ENCODE peak calls at places on chromosomes 4 and X, in four cellular contexts. D is cardiac muscle cell, N is A673, J is foreskin keratinocyte. I is an unnamed sample.
A peak's percentile ranks its signal among the peaks of the same experiment; 100 is the strongest.

GRCh38 chr4:146182450-146182849 is 6.9 kb downstream of the LSM6 start:
- DNase-seq in D (no peak), N (no peak), J (no peak), I (no peak)

GRCh38 chrX:17674611-17675010 is 62.7 kb upstream of the SCML1 start:
- DNase-seq in D (no peak), N (no peak), J (no peak), I (no peak)

GRCh38 chr4:74266081-74266480 is 42.2 kb upstream of the EPGN start:
- DNase-seq in D (no peak), N (no peak), J (no peak), I (no peak)

GRCh38 chr4:142567620-142568451 is 278.3 kb downstream of the INPP4B start:
- DNase-seq in D (no peak), N (peak; percentile 20), J (no peak), I (no peak)

GRCh38 chrX:39418936-39419659 is 617.8 kb downstream of the MID1IP1 start:
- DNase-seq in D (peak; percentile 74), N (peak; percentile 15), J (no peak), I (no peak)

GRCh38 chr4:3360741-3361140 is 67.9 kb downstream of the RGS12 start:
- DNase-seq in D (no peak), N (no peak), J (no peak), I (no peak)

GRCh38 chr4:56626963-56627362 is 54.1 kb downstream of the HOPX start:
- DNase-seq in D (no peak), N (no peak), J (no peak), I (no peak)

GRCh38 chrX:131841496-131842410 is 181.3 kb upstream of the STK26 start:
- DNase-seq in D (peak; percentile 75), N (peak; percentile 69), J (peak; percentile 2), I (peak; percentile 22)

GRCh38 chr4:113303315-113303714 is 253.9 kb downstream of the ANK2 start:
- DNase-seq in D (no peak), N (peak; percentile 30), J (no peak), I (no peak)

GRCh38 chr4:106624674-106625073 is 256.1 kb upstream of the GIMD1 start:
- DNase-seq in D (no peak), N (no peak), J (no peak), I (no peak)

GRCh38 chrX:11867610-11868345 is 109.7 kb downstream of the MSL3 start:
- DNase-seq in D (no peak), N (no peak), J (no peak), I (no peak)

GRCh38 chr4:183987987-183988392 is 82.9 kb downstream of the STOX2 start:
- DNase-seq in D (peak; percentile 73), N (peak; percentile 83), J (peak; percentile 87), I (no peak)

GRCh38 chr4:169745291-169745690 is 12.5 kb downstream of the HPF1 start:
- DNase-seq in D (no peak), N (no peak), J (no peak), I (no peak)

GRCh38 chr4:182204042-182204441 is 39.2 kb upstream of the TENM3 start:
- DNase-seq in D (no peak), N (no peak), J (no peak), I (no peak)

GRCh38 chrX:64642482-64642881 is 247.2 kb upstream of the MTMR8 start:
- DNase-seq in D (no peak), N (no peak), J (no peak), I (no peak)

GRCh38 chr4:61517144-61517543 is 317.0 kb downstream of the ADGRL3 start:
- DNase-seq in D (peak; percentile 68), N (no peak), J (no peak), I (peak; percentile 0)

GRCh38 chr4:146192060-146192459 is 16.5 kb downstream of the LSM6 start:
- DNase-seq in D (no peak), N (peak; percentile 4), J (no peak), I (no peak)

GRCh38 chrX:41720125-41720780 is 3.7 kb upstream of the GPR82 start:
- DNase-seq in D (no peak), N (no peak), J (no peak), I (peak; percentile 47)

GRCh38 chr4:42824278-42824977 is 68.1 kb upstream of the GRXCR1 start:
- DNase-seq in D (no peak), N (no peak), J (no peak), I (no peak)

GRCh38 chrX:15549189-15550012 is 48.8 kb downstream of the BMX start:
- DNase-seq in D (no peak), N (no peak), J (no peak), I (no peak)

GRCh38 chr4:15003891-15004700 is 1.8 kb downstream of the CPEB2 start:
- DNase-seq in D (peak; percentile 58), N (peak; percentile 17), J (no peak), I (peak; percentile 74)

GRCh38 chr4:88230953-88231835 is 53.2 kb downstream of the PPM1K start:
- DNase-seq in D (no peak), N (no peak), J (no peak), I (no peak)

GRCh38 chr4:853416-853781 is 27.5 kb upstream of the CPLX1 start:
- DNase-seq in D (no peak), N (no peak), J (no peak), I (no peak)

GRCh38 chr4:121888134-121888533 is 17.9 kb upstream of the BBS7 start:
- DNase-seq in D (no peak), N (no peak), J (no peak), I (no peak)

GRCh38 chr4:107808572-107808971 is 16.2 kb upstream of the SGMS2 start:
- DNase-seq in D (no peak), N (no peak), J (no peak), I (no peak)

GRCh38 chr4:11650801-11651596 is 222.3 kb upstream of the HS3ST1 start:
- DNase-seq in D (no peak), N (no peak), J (no peak), I (no peak)

GRCh38 chr4:170386511-170386910 is 296.8 kb upstream of the AADAT start:
- DNase-seq in D (no peak), N (no peak), J (no peak), I (no peak)

GRCh38 chr4:1194028-1194900 is 21.9 kb upstream of the SPON2 start:
- DNase-seq in D (no peak), N (no peak), J (no peak), I (no peak)

GRCh38 chr4:141020801-141021261 is 112.4 kb downstream of the RNF150 start:
- DNase-seq in D (peak; percentile 63), N (no peak), J (no peak), I (no peak)

GRCh38 chr4:28973591-28974350 is 1746.4 kb upstream of the PCDH7 start:
- DNase-seq in D (peak; percentile 2), N (no peak), J (peak; percentile 83), I (no peak)

GRCh38 chr4:5165419-5166369 is 114.4 kb downstream of the STK32B start:
- DNase-seq in D (peak; percentile 29), N (peak; percentile 94), J (peak; percentile 25), I (no peak)

GRCh38 chr4:27318740-27319139 is 458.1 kb downstream of the STIM2 start:
- DNase-seq in D (peak; percentile 45), N (peak; percentile 80), J (peak; percentile 3), I (no peak)
- TF ChIP-seq CTCF in D (no peak), N (peak; percentile 75), J (peak; percentile 68), I (peak; percentile 54)

DNA sequence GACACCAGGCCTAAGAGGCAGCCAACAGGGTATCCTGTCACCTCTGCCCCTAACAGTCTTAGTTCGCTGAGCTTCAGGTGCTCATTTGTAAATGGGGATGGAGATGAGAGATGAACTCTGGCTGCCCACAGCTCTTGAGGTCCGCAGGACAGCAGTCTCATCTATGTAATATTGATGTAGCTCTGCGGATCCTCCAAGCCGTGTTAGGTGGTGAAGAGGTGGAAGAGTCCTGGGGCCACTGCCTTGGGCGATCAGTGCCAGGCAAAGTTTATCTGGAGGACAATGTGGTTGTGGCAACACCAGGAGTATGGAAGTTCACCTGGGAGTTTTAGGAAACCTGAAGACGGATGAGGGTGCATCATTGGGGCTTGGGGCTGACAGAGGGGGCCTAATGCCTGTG is 13.4 kb downstream of the TRO start:
- DNase-seq in D (no peak), N (no peak), J (no peak), I (no peak)
- H3K27me3 ChIP-seq in D (no peaks in the 10 kb centered on the region), N (no peaks in the 10 kb centered on the region), J (no peaks in the 10 kb centered on the region), I (no peaks in the 10 kb centered on the region)

DNA sequence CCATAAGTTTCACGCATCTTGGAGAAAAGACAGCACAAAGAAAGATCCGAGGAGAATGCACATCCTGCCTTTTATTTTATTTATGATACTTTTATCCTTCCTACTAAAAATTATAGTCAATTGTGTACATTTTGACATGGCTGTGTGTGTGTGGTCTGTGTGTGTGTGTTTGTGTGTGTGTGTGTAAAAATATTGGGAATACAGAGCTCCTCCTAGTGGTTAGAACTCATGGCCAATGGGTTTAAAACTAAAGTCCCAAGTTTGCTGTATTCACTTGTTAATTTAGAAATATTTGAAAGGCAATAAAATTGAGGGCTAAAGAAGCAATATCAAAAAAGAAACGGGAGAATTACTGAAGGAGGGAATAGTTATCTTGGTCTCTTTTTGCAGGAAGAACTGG is 47.5 kb downstream of the NKX6-1 start:
- DNase-seq in D (no peak), N (peak; percentile 7), J (no peak), I (no peak)
- TF ChIP-seq CTCF in D (peak; percentile 45), N (peak; percentile 60), J (peak; percentile 59), I (peak; percentile 57)

GRCh38 chr4:133593764-133594163 is 444.7 kb downstream of the PCDH10 start:
- DNase-seq in D (no peak), N (no peak), J (no peak), I (no peak)

GRCh38 chr4:133596459-133596858 is 447.4 kb downstream of the PCDH10 start:
- DNase-seq in D (peak; percentile 15), N (no peak), J (no peak), I (no peak)

GRCh38 chr4:133592591-133592990 is 443.5 kb downstream of the PCDH10 start:
- DNase-seq in D (no peak), N (no peak), J (no peak), I (no peak)

GRCh38 chr4:133592106-133592505 is 443.0 kb downstream of the PCDH10 start:
- DNase-seq in D (no peak), N (no peak), J (no peak), I (no peak)

DNA sequence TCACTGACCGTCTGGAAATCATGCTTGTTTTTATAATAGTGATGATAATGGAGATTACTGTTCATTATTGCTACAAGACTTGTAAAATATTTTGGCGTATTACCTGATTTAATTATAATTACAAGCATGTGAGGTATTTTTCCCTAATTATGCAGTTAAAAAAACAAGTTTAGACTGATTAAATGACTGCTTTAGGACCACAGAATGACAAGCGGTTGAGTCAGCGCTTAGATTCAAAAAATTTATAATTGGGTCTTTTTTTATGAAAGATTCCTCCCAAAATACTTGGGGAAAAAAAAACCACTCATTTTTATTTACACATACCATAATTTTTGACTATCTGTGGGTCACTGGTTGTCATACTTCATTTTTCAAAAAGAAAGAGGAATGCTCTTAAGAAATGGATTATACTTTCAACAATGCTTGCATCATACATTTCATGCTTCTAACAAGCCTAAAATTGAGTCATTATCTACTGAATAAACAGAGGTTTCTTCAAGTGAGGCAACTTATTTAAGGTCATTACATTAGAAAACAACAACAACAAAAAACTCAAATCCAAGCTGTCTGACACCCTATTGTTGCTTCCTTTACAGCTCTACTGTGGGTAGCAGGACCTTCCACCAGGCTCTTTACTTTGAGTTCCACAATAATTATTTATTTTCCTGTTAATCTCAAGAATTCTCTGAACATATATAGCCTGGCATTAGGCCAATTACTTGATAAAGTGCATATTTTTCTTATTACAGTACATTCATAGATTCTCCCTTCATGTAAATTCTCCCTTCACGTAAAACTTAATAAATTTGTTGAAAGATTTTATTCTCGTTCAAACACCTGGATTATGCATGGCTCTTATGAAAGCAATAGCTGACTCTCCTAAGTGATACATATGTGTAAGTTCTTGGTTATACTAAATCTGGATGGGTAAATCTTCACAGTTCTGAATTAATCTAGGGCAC is 445.4 kb downstream of the PCDH10 start:
- DNase-seq in D (no peak), N (peak; percentile 26), J (peak; percentile 63), I (no peak)
- H3K27me3 ChIP-seq in D (no peaks in the 10 kb centered on the region), N (no peaks in the 10 kb centered on the region), J (no peaks in the 10 kb centered on the region), I (no peaks in the 10 kb centered on the region)

I was measured in GM06990.